ENCODE peak calls at places on chromosomes 3 and 15, in seven cellular contexts. C, W, M, E, Z, T and P are unnamed samples.

GRCh38 chr15:39784638-39785037 is 2.0 kb upstream of the FSIP1 start:
- DNase-seq in C (no peak), W (no peak), M (no peak), E (no peak), Z (no peak), T (no peak), P (no peak)

GRCh38 chr15:80904941-80905532 is 84.6 kb downstream of the MESD start:
- DNase-seq in C (no peak), W (no peak), M (no peak), E (no peak), Z (peak; percentile 34), T (no peak), P (no peak)

GRCh38 chr15:92845109-92845508 is 55.0 kb upstream of the CHD2 start:
- DNase-seq in C (no peak), W (no peak), M (peak; percentile 64), E (no peak), Z (peak; percentile 71), T (peak; percentile 61), P (peak; percentile 81)

GRCh38 chr3:100072328-100073048 is 41.8 kb downstream of the FILIP1L start:
- DNase-seq in C (no peak), W (no peak), M (peak; percentile 74), E (no peak), Z (peak; percentile 61), T (no peak), P (no peak)

GRCh38 chr15:62248277-62248974 is 83.3 kb upstream of the C2CD4B start:
- DNase-seq in C (no peak), W (no peak), M (no peak), E (no peak), Z (no peak), T (no peak), P (no peak)

GRCh38 chr3:120823156-120823555 is 80.6 kb downstream of the GTF2E1 start:
- DNase-seq in C (no peak), W (no peak), M (no peak), E (no peak), Z (no peak), T (peak; percentile 29), P (no peak)

GRCh38 chr3:46105313-46105919 is 78.1 kb upstream of the XCR1 start:
- DNase-seq in C (no peak), W (no peak), M (no peak), E (no peak), Z (no peak), T (no peak), P (no peak)

GRCh38 chr3:168165390-168166269 is 69.9 kb upstream of the GOLIM4 start:
- DNase-seq in C (no peak), W (no peak), M (peak; percentile 27), E (peak; percentile 67), Z (peak; percentile 70), T (peak; percentile 88), P (peak; percentile 65)

GRCh38 chr3:81684739-81685395 is 76.6 kb downstream of the GBE1 start:
- DNase-seq in C (no peak), W (no peak), M (no peak), E (no peak), Z (peak; percentile 14), T (peak; percentile 48), P (no peak)

GRCh38 chr15:81322708-81323253 is 1.2 kb downstream of the STARD5 start:
- DNase-seq in C (no peak), W (no peak), M (no peak), E (no peak), Z (no peak), T (no peak), P (no peak)

GRCh38 chr3:112497897-112498548 is 1.2 kb downstream of the BTLA start:
- DNase-seq in C (no peak), W (no peak), M (no peak), E (no peak), Z (no peak), T (no peak), P (no peak)

GRCh38 chr15:58677426-58677825 is 72.1 kb downstream of the ADAM10 start:
- DNase-seq in C (no peak), W (no peak), M (no peak), E (no peak), Z (no peak), T (no peak), P (no peak)

GRCh38 chr3:83426311-83426710 is 1532.5 kb upstream of the CADM2 start:
- DNase-seq in C (no peak), W (no peak), M (no peak), E (peak; percentile 9), Z (no peak), T (no peak), P (no peak)

GRCh38 chr15:45573961-45574629 is 13.1 kb upstream of the BLOC1S6 start:
- DNase-seq in C (peak; percentile 7), W (no peak), M (no peak), E (no peak), Z (no peak), T (peak; percentile 18), P (no peak)

GRCh38 chr3:47791193-47791855 is 9.6 kb upstream of the SMARCC1 start:
- DNase-seq in C (no peak), W (no peak), M (no peak), E (no peak), Z (no peak), T (no peak), P (no peak)

GRCh38 chr3:126160243-126161210 is 19.9 kb downstream of the ALDH1L1 start:
- DNase-seq in C (no peak), W (no peak), M (no peak), E (no peak), Z (no peak), T (no peak), P (no peak)

GRCh38 chr3:151753846-151754245 is 20.1 kb downstream of the AADACL2 start:
- DNase-seq in C (no peak), W (no peak), M (no peak), E (no peak), Z (no peak), T (no peak), P (no peak)

GRCh38 chr15:71294636-71295241 is 179.5 kb downstream of the THSD4 start:
- DNase-seq in C (no peak), W (no peak), M (no peak), E (peak; percentile 84), Z (peak; percentile 94), T (peak; percentile 92), P (no peak)

GRCh38 chr3:69842789-69843188 is 103.5 kb downstream of the MITF start:
- DNase-seq in C (no peak), W (no peak), M (no peak), E (no peak), Z (no peak), T (no peak), P (no peak)

GRCh38 chr15:90327313-90327712 is 24.8 kb upstream of the ZNF774 start:
- DNase-seq in C (no peak), W (no peak), M (no peak), E (no peak), Z (peak; percentile 52), T (no peak), P (no peak)

GRCh38 chr3:15645740-15646490 is 44.4 kb downstream of the BTD start:
- DNase-seq in C (no peak), W (no peak), M (no peak), E (peak; percentile 88), Z (peak; percentile 83), T (peak; percentile 96), P (peak; percentile 96)

GRCh38 chr3:137150825-137151224 is 193.0 kb downstream of the IL20RB start:
- DNase-seq in C (no peak), W (no peak), M (no peak), E (no peak), Z (no peak), T (no peak), P (no peak)

GRCh38 chr3:25532763-25533162 is 104.7 kb downstream of the RARB start:
- DNase-seq in C (no peak), W (no peak), M (peak; percentile 9), E (no peak), Z (peak; percentile 52), T (peak; percentile 54), P (no peak)

GRCh38 chr3:163043074-163043473 is 1546.5 kb downstream of the OTOL1 start:
- DNase-seq in C (no peak), W (no peak), M (no peak), E (no peak), Z (peak; percentile 41), T (peak; percentile 45), P (no peak)

GRCh38 chr15:58742424-58743160 is 6.9 kb downstream of the ADAM10 start:
- DNase-seq in C (no peak), W (no peak), M (no peak), E (no peak), Z (peak; percentile 97), T (peak; percentile 90), P (peak; percentile 83)

GRCh38 chr3:71104090-71104489 is 479.4 kb downstream of the FOXP1 start:
- DNase-seq in C (no peak), W (no peak), M (no peak), E (no peak), Z (peak; percentile 99), T (peak; percentile 88), P (peak; percentile 59)

GRCh38 chr3:37129871-37130270 is 44.5 kb downstream of the LRRFIP2 start:
- DNase-seq in C (no peak), W (no peak), M (peak; percentile 65), E (no peak), Z (peak; percentile 24), T (peak; percentile 62), P (peak; percentile 39)

GRCh38 chr15:58738051-58738707 is 11.3 kb downstream of the ADAM10 start:
- DNase-seq in C (no peak), W (no peak), M (no peak), E (no peak), Z (peak; percentile 77), T (peak; percentile 73), P (peak; percentile 69)

GRCh38 chr3:24287728-24288450 is 206.8 kb downstream of the THRB start:
- DNase-seq in C (no peak), W (no peak), M (no peak), E (no peak), Z (peak; percentile 27), T (no peak), P (peak; percentile 32)

GRCh38 chr3:194431553-194431952 is 32.5 kb upstream of the GP5 start:
- DNase-seq in C (no peak), W (no peak), M (no peak), E (no peak), Z (no peak), T (no peak), P (no peak)

GRCh38 chr15:98442379-98442833 is 205.9 kb upstream of the IGF1R start:
- DNase-seq in C (no peak), W (no peak), M (peak; percentile 37), E (peak; percentile 56), Z (peak; percentile 88), T (peak; percentile 83), P (peak; percentile 71)